ENCODE peak calls at places on chromosomes 1 and 21, in eight cellular contexts. A is colonic mucosa; R is cardiac fibroblast; N is activated T-helper 1 cell treated with anti-CD3 and anti-CD28 coated beads, Interleukin-12 subunit alpha, Interleukin-12 subunit beta, Interleukin-2, Interleukin-4 antibody, amounts not matched to agents 30 ng/mL and 10 ng/mL and 1 ng/mL, durations not matched to agents 14 hours and 24 hours and 36 hours; M is IMR-90; Q is HCT116; G is Calu3; U is NCI-H1092 treated with DMSO at 0.1 percent for 48 hours. Z is an unnamed sample.

GRCh38 chr1:163509126-163509525 is 187.4 kb downstream of the NUF2 start:
- DNase-seq in A (no peak), Q (no peak), U (no peak), N (no peak), G (no peak), M (no peak), R (no peak), Z (no peak)

GRCh38 chr1:58815680-58816071 is 31.8 kb upstream of the JUN start:
- DNase-seq in Q (no peak), A (peak; percentile 83), G (peak; percentile 50), N (no peak), R (no peak), U (no peak), M (no peak), Z (no peak)

GRCh38 chr1:206723500-206724472 is 39.1 kb downstream of the MAPKAPK2 start:
- DNase-seq in N (no peak), M (peak; percentile 86), A (no peak), U (no peak), Q (no peak), G (peak; percentile 56), R (peak; percentile 94), Z (no peak)

GRCh38 chr1:107434379-107434728 is 293.5 kb downstream of the NTNG1 start:
- DNase-seq in Q (no peak), G (no peak), R (no peak), A (no peak), N (no peak), U (no peak), M (no peak), Z (no peak)

GRCh38 chr1:85394130-85394529 is 70.8 kb downstream of the DDAH1 start:
- DNase-seq in N (no peak), U (no peak), M (peak; percentile 18), Q (no peak), R (no peak), G (no peak), A (no peak), Z (no peak)

GRCh38 chr1:44273560-44274292 is 60.5 kb downstream of the DMAP1 start:
- DNase-seq in G (no peak), R (no peak), Q (no peak), N (no peak), U (no peak), M (no peak), A (no peak), Z (no peak)

GRCh38 chr1:191348328-191348727 is 809.9 kb upstream of the RGS18 start:
- DNase-seq in U (no peak), A (no peak), R (no peak), G (no peak), Q (no peak), N (no peak), M (no peak), Z (no peak)

GRCh38 chr1:22255341-22256212 is 112.7 kb upstream of the WNT4 start:
- DNase-seq in Q (no peak), M (no peak), R (no peak), N (no peak), A (peak; percentile 63), U (no peak), G (no peak), Z (no peak)

GRCh38 chr1:169494343-169494742 is 8.6 kb upstream of the SLC19A2 start:
- DNase-seq in M (no peak), N (no peak), G (no peak), U (no peak), Q (no peak), A (no peak), R (no peak), Z (no peak)

GRCh38 chr1:175073054-175073453 is 5.4 kb downstream of the TNN start:
- DNase-seq in Q (no peak), A (no peak), M (no peak), N (no peak), R (no peak), U (no peak), G (no peak), Z (no peak)

GRCh38 chr1:57857809-57858208 is 433.9 kb upstream of the DAB1 start:
- DNase-seq in N (no peak), Q (no peak), A (no peak), U (no peak), M (no peak), R (no peak), G (no peak), Z (no peak)

GRCh38 chr1:171142451-171143121 is 42.5 kb upstream of the FMO2 start:
- DNase-seq in Q (no peak), M (peak; percentile 52), U (peak; percentile 86), A (peak; percentile 23), N (no peak), G (no peak), R (peak; percentile 98), Z (no peak)

GRCh38 chr21:45016491-45017375 is 57.6 kb upstream of the ADARB1 start:
- DNase-seq in R (no peak), Q (no peak), N (no peak), M (no peak), A (no peak), U (no peak), G (no peak), Z (no peak)

GRCh38 chr21:42509239-42509638 is 4.4 kb upstream of the SLC37A1 start:
- DNase-seq in Q (no peak), U (no peak), A (peak; percentile 16), R (no peak), G (no peak), M (no peak), N (no peak), Z (no peak)

GRCh38 chr1:236416165-236416564 is 22.1 kb downstream of the EDARADD start:
- DNase-seq in U (no peak), R (no peak), M (no peak), N (no peak), A (no peak), Q (no peak), G (no peak), Z (no peak)

GRCh38 chr1:31811605-31812004 is 4.2 kb downstream of the SPOCD1 start:
- DNase-seq in N (no peak), Q (no peak), U (peak; percentile 62), G (no peak), A (no peak), R (peak; percentile 72), M (peak; percentile 78), Z (no peak)

GRCh38 chr1:176285996-176286395 is 78.9 kb upstream of the COP1 start:
- DNase-seq in U (no peak), G (no peak), R (no peak), A (no peak), N (no peak), Q (no peak), M (no peak), Z (no peak)

GRCh38 chr1:94670273-94670672 is 128.7 kb upstream of the F3 start:
- DNase-seq in N (no peak), R (no peak), U (no peak), G (no peak), Q (no peak), M (peak; percentile 34), A (no peak), Z (no peak)

GRCh38 chr1:239184581-239185244 is 201.7 kb upstream of the CHRM3 start:
- DNase-seq in G (no peak), N (no peak), R (no peak), M (no peak), A (no peak), U (no peak), Q (no peak), Z (no peak)

Z was measured in glomerular endothelial cell.